ENCODE peak calls at places on chromosomes 12 and 14, in nine cellular contexts. One of them, this sample, is unnamed.

GRCh38 chr14:95424533-95424932 is 91.9 kb downstream of the SYNE3 start:
- DNase-seq in HCT116: no peak
- DNase-seq in caudate nucleus: no peak
- DNase-seq in lower lobe of right lung: no peak
- DNase-seq in HS-27A: no peak
- DNase-seq in AG10803: peak
- DNase-seq in activated naive CD4-positive, alpha-beta T cell: no peak
- DNase-seq in stomach: no peak
- DNase-seq in kidney: no peak
- DNase-seq in this sample: no peak

GRCh38 chr12:8658361-8658760 is 4.3 kb downstream of the MFAP5 start:
- DNase-seq in HCT116: no peak
- DNase-seq in caudate nucleus: no peak
- DNase-seq in lower lobe of right lung: no peak
- DNase-seq in HS-27A: peak
- DNase-seq in AG10803: peak
- DNase-seq in activated naive CD4-positive, alpha-beta T cell: no peak
- DNase-seq in stomach: no peak
- DNase-seq in kidney: no peak
- DNase-seq in this sample: no peak

GRCh38 chr12:108401964-108402363 is 62.9 kb upstream of the CMKLR1 start:
- DNase-seq in HCT116: no peak
- DNase-seq in caudate nucleus: no peak
- DNase-seq in lower lobe of right lung: no peak
- DNase-seq in HS-27A: no peak
- DNase-seq in AG10803: no peak
- DNase-seq in activated naive CD4-positive, alpha-beta T cell: no peak
- DNase-seq in stomach: no peak
- DNase-seq in kidney: no peak
- DNase-seq in this sample: no peak

GRCh38 chr12:108622425-108622824 is 11.3 kb downstream of the SELPLG start:
- DNase-seq in HCT116: no peak
- DNase-seq in caudate nucleus: no peak
- DNase-seq in lower lobe of right lung: peak
- DNase-seq in HS-27A: no peak
- DNase-seq in AG10803: peak
- DNase-seq in activated naive CD4-positive, alpha-beta T cell: no peak
- DNase-seq in stomach: no peak
- DNase-seq in kidney: no peak
- DNase-seq in this sample: no peak

GRCh38 chr14:65241125-65241752 is 138.9 kb upstream of the MAX start:
- DNase-seq in HCT116: no peak
- DNase-seq in caudate nucleus: no peak
- DNase-seq in lower lobe of right lung: no peak
- DNase-seq in HS-27A: no peak
- DNase-seq in AG10803: no peak
- DNase-seq in activated naive CD4-positive, alpha-beta T cell: no peak
- DNase-seq in stomach: no peak
- DNase-seq in kidney: no peak
- DNase-seq in this sample: no peak

GRCh38 chr14:70808023-70808401 is 1.3 kb downstream of the MAP3K9 start:
- DNase-seq in HCT116: peak
- DNase-seq in caudate nucleus: no peak
- DNase-seq in lower lobe of right lung: peak
- DNase-seq in HS-27A: no peak
- DNase-seq in AG10803: no peak
- DNase-seq in activated naive CD4-positive, alpha-beta T cell: peak
- DNase-seq in stomach: peak
- DNase-seq in kidney: no peak
- DNase-seq in this sample: no peak

GRCh38 chr14:81453166-81453766 is 53.1 kb upstream of the STON2 start:
- DNase-seq in HCT116: peak
- DNase-seq in caudate nucleus: no peak
- DNase-seq in lower lobe of right lung: no peak
- DNase-seq in HS-27A: no peak
- DNase-seq in AG10803: peak
- DNase-seq in activated naive CD4-positive, alpha-beta T cell: peak
- DNase-seq in stomach: peak
- DNase-seq in kidney: no peak
- DNase-seq in this sample: peak

GRCh38 chr14:52974406-52974805 is 23.6 kb upstream of the FERMT2 start:
- DNase-seq in HCT116: no peak
- DNase-seq in caudate nucleus: no peak
- DNase-seq in lower lobe of right lung: no peak
- DNase-seq in HS-27A: no peak
- DNase-seq in AG10803: no peak
- DNase-seq in activated naive CD4-positive, alpha-beta T cell: no peak
- DNase-seq in stomach: no peak
- DNase-seq in kidney: no peak
- DNase-seq in this sample: no peak

GRCh38 chr12:779745-780734 is 27.7 kb downstream of the WNK1 start:
- DNase-seq in HCT116: no peak
- DNase-seq in caudate nucleus: no peak
- DNase-seq in lower lobe of right lung: no peak
- DNase-seq in HS-27A: peak
- DNase-seq in AG10803: peak
- DNase-seq in activated naive CD4-positive, alpha-beta T cell: no peak
- DNase-seq in stomach: no peak
- DNase-seq in kidney: no peak
- DNase-seq in this sample: no peak

GRCh38 chr12:90203556-90203955 is 494.9 kb upstream of the ATP2B1 start:
- DNase-seq in HCT116: no peak
- DNase-seq in caudate nucleus: no peak
- DNase-seq in lower lobe of right lung: no peak
- DNase-seq in HS-27A: no peak
- DNase-seq in AG10803: no peak
- DNase-seq in activated naive CD4-positive, alpha-beta T cell: no peak
- DNase-seq in stomach: no peak
- DNase-seq in kidney: no peak
- DNase-seq in this sample: no peak

GRCh38 chr14:58560208-58560607 is 77.6 kb upstream of the DACT1 start:
- DNase-seq in HCT116: no peak
- DNase-seq in caudate nucleus: no peak
- DNase-seq in lower lobe of right lung: no peak
- DNase-seq in HS-27A: no peak
- DNase-seq in AG10803: peak
- DNase-seq in activated naive CD4-positive, alpha-beta T cell: no peak
- DNase-seq in stomach: no peak
- DNase-seq in kidney: no peak
- DNase-seq in this sample: no peak

GRCh38 chr12:64673490-64674169 is 63.3 kb downstream of the RASSF3 start:
- DNase-seq in HCT116: no peak
- DNase-seq in caudate nucleus: no peak
- DNase-seq in lower lobe of right lung: no peak
- DNase-seq in HS-27A: no peak
- DNase-seq in AG10803: no peak
- DNase-seq in activated naive CD4-positive, alpha-beta T cell: no peak
- DNase-seq in stomach: no peak
- DNase-seq in kidney: no peak
- DNase-seq in this sample: no peak

GRCh38 chr14:35401853-35402252 is 2.7 kb downstream of the NFKBIA start:
- DNase-seq in HCT116: no peak
- DNase-seq in caudate nucleus: no peak
- DNase-seq in lower lobe of right lung: no peak
- DNase-seq in HS-27A: no peak
- DNase-seq in AG10803: no peak
- DNase-seq in activated naive CD4-positive, alpha-beta T cell: no peak
- DNase-seq in stomach: no peak
- DNase-seq in kidney: peak
- DNase-seq in this sample: no peak

GRCh38 chr14:69873877-69874780 is 5.1 kb upstream of the SMOC1 start:
- DNase-seq in HCT116: no peak
- DNase-seq in caudate nucleus: no peak
- DNase-seq in lower lobe of right lung: no peak
- DNase-seq in HS-27A: no peak
- DNase-seq in AG10803: peak
- DNase-seq in activated naive CD4-positive, alpha-beta T cell: no peak
- DNase-seq in stomach: no peak
- DNase-seq in kidney: no peak
- DNase-seq in this sample: no peak

GRCh38 chr14:79543966-79544365 is 667.3 kb downstream of the DIO2 start:
- DNase-seq in HCT116: no peak
- DNase-seq in caudate nucleus: no peak
- DNase-seq in lower lobe of right lung: no peak
- DNase-seq in HS-27A: no peak
- DNase-seq in AG10803: no peak
- DNase-seq in activated naive CD4-positive, alpha-beta T cell: no peak
- DNase-seq in stomach: no peak
- DNase-seq in kidney: no peak
- DNase-seq in this sample: no peak

GRCh38 chr12:14993537-14994266 is 20.9 kb downstream of the PDE6H start:
- DNase-seq in HCT116: no peak
- DNase-seq in caudate nucleus: no peak
- DNase-seq in lower lobe of right lung: no peak
- DNase-seq in HS-27A: peak
- DNase-seq in AG10803: peak
- DNase-seq in activated naive CD4-positive, alpha-beta T cell: no peak
- DNase-seq in stomach: no peak
- DNase-seq in kidney: no peak
- DNase-seq in this sample: no peak

GRCh38 chr14:57179273-57179672 is 89.4 kb downstream of the EXOC5 start:
- DNase-seq in HCT116: no peak
- DNase-seq in caudate nucleus: no peak
- DNase-seq in lower lobe of right lung: no peak
- DNase-seq in HS-27A: no peak
- DNase-seq in AG10803: no peak
- DNase-seq in activated naive CD4-positive, alpha-beta T cell: no peak
- DNase-seq in stomach: no peak
- DNase-seq in kidney: no peak
- DNase-seq in this sample: no peak

GRCh38 chr12:94421868-94422740 is 37.6 kb downstream of the CEP83 start:
- DNase-seq in HCT116: no peak
- DNase-seq in caudate nucleus: no peak
- DNase-seq in lower lobe of right lung: no peak
- DNase-seq in HS-27A: no peak
- DNase-seq in AG10803: no peak
- DNase-seq in activated naive CD4-positive, alpha-beta T cell: no peak
- DNase-seq in stomach: no peak
- DNase-seq in kidney: no peak
- DNase-seq in this sample: no peak

GRCh38 chr12:130947028-130947427 is 6.7 kb upstream of the ADGRD1 start:
- DNase-seq in HCT116: no peak
- DNase-seq in caudate nucleus: no peak
- DNase-seq in lower lobe of right lung: no peak
- DNase-seq in HS-27A: no peak
- DNase-seq in AG10803: no peak
- DNase-seq in activated naive CD4-positive, alpha-beta T cell: no peak
- DNase-seq in stomach: no peak
- DNase-seq in kidney: no peak
- DNase-seq in this sample: no peak